ENCODE peak calls at places on chromosomes 16 and 17, in eight cellular contexts. T is prostate gland; M is AG04450; H is Right ventricle myocardium superior; K is Calu3; E is frontal cortex; F is neuronal stem cell; L is stimulated activated naive B cell treated with anti-CD40 and anti-IgM and Interleukin-4, amounts not matched to agents 10 μg/mL and 1 μg/mL and 100 μg/mL, for 72 hours. V is an unnamed sample.

GRCh38 chr16:27903046-27903655 is 160.4 kb downstream of the GSG1L start:
- DNase-seq in T (no peak), M (no peak), H (no peak), K (no peak), E (no peak), F (no peak), L (no peak), V (no peak)

GRCh38 chr17:40460585-40460975 is 17.3 kb downstream of the IGFBP4 start:
- DNase-seq in T (no peak), M (no peak), H (no peak), K (no peak), E (no peak), F (no peak), L (no peak), V (peak; percentile 63)

GRCh38 chr17:58630883-58631522 is 60.8 kb downstream of the TEX14 start:
- DNase-seq in T (peak; percentile 11), M (no peak), H (no peak), K (peak; percentile 4), E (no peak), F (peak; percentile 51), L (peak; percentile 84), V (no peak)

GRCh38 chr17:72702136-72702735 is 390.3 kb downstream of the SLC39A11 start:
- DNase-seq in T (no peak), M (no peak), H (no peak), K (no peak), E (no peak), F (no peak), L (no peak), V (peak; percentile 9)

GRCh38 chr16:81366316-81366932 is 51.7 kb downstream of the GAN start:
- DNase-seq in T (peak; percentile 19), M (peak; percentile 13), H (no peak), K (peak; percentile 36), E (peak; percentile 51), F (peak; percentile 21), L (no peak), V (peak; percentile 41)

GRCh38 chr17:11493947-11494346 is 104.3 kb upstream of the DNAH9 start:
- DNase-seq in T (no peak), M (no peak), H (no peak), K (no peak), E (no peak), F (peak; percentile 51), L (no peak), V (no peak)

GRCh38 chr17:17684901-17685774 is 3.9 kb downstream of the RAI1 start:
- DNase-seq in T (peak; percentile 36), M (no peak), H (no peak), K (no peak), E (no peak), F (no peak), L (no peak), V (peak; percentile 53)

GRCh38 chr17:10050597-10051101 is 145.6 kb upstream of the RCVRN start:
- DNase-seq in T (no peak), M (peak; percentile 34), H (no peak), K (no peak), E (no peak), F (no peak), L (peak; percentile 57), V (no peak)

GRCh38 chr17:46851029-46851741 is at the start of gene WNT9B:
- DNase-seq in T (peak; percentile 30), M (no peak), H (no peak), K (peak; percentile 64), E (peak; percentile 66), F (no peak), L (no peak), V (no peak)

GRCh38 chr17:8375738-8376259 is 705 bp downstream of the KRABD2 start:
- DNase-seq in T (peak; percentile 13), M (no peak), H (no peak), K (peak; percentile 22), E (peak; percentile 53), F (no peak), L (no peak), V (no peak)

GRCh38 chr16:29927523-29927905 is 1.5 kb upstream of the KCTD13 start:
- DNase-seq in T (no peak), M (no peak), H (no peak), K (no peak), E (no peak), F (no peak), L (no peak), V (peak; percentile 50)

GRCh38 chr17:4249452-4250029 is 14.2 kb downstream of the ANKFY1 start:
- DNase-seq in T (no peak), M (no peak), H (no peak), K (peak; percentile 7), E (no peak), F (peak; percentile 8), L (no peak), V (peak; percentile 43)

GRCh38 chr16:10736926-10737625 is 6.6 kb upstream of the NUBP1 start:
- DNase-seq in T (peak; percentile 63), M (peak; percentile 38), H (no peak), K (peak; percentile 79), E (peak; percentile 72), F (peak; percentile 69), L (peak; percentile 65), V (peak; percentile 43)

GRCh38 chr17:40340880-40341807 is 23.4 kb downstream of the GJD3 start:
- DNase-seq in T (peak; percentile 87), M (no peak), H (peak; percentile 96), K (peak; percentile 100), E (peak; percentile 87), F (peak; percentile 71), L (peak; percentile 78), V (peak; percentile 67)

V was measured in fibroblast of gingiva.